ENCODE peak calls at places on chromosomes 7 and 10, in seven cellular contexts. B is KBM-7; W is stimulated activated CD4-positive, alpha-beta T cell treated with anti-CD3 and anti-CD28 coated beads, Interleukin-1b, Interleukin-23, amount 100 ng/mL, for 4 hours; I is IMR-90; N is DMS153; O is GDM1; F is HS-27A. X is an unnamed sample.

GRCh38 chr7:1970895-1971294 is 261.9 kb downstream of the MAD1L1 start:
- DNase-seq in W (no peak), F (no peak), N (no peak), I (no peak), O (no peak), B (no peak), X (no peak)

GRCh38 chr10:35555962-35556930 is 48.9 kb upstream of the GJD4 start:
- DNase-seq in N (no peak), O (no peak), B (no peak), F (no peak), W (no peak), I (no peak), X (no peak)

GRCh38 chr10:106711313-106711906 is 453.1 kb downstream of the SORCS1 start:
- DNase-seq in B (peak), O (peak), I (no peak), F (no peak), W (no peak), N (no peak), X (peak)

GRCh38 chr7:150321788-150322113 is 1.4 kb upstream of the LRRC61 start:
- DNase-seq in I (no peak), F (no peak), N (no peak), B (no peak), O (no peak), W (no peak), X (no peak)

GRCh38 chr10:31683682-31684081 is 244.9 kb downstream of the ARHGAP12 start:
- DNase-seq in W (no peak), B (no peak), I (no peak), N (no peak), F (no peak), O (no peak), X (no peak)

GRCh38 chr10:72764151-72764550 is 72.2 kb downstream of the MCU start:
- DNase-seq in B (no peak), F (peak), I (peak), N (no peak), W (no peak), O (no peak), X (peak)

GRCh38 chr10:2121944-2122343 is 384.6 kb upstream of the ADARB2 start:
- DNase-seq in O (no peak), B (no peak), W (no peak), N (no peak), F (no peak), I (no peak), X (no peak)

GRCh38 chr10:97188234-97188847 is 2.6 kb upstream of the SLIT1 start:
- DNase-seq in O (no peak), I (no peak), F (no peak), N (peak), W (no peak), B (no peak), X (no peak)

GRCh38 chr7:45073031-45073842 is 15.5 kb downstream of the NACAD start:
- DNase-seq in F (no peak), B (no peak), W (no peak), O (no peak), N (no peak), I (no peak), X (no peak)

GRCh38 chr10:126059101-126059826 is 162.9 kb downstream of the FANK1 start:
- DNase-seq in B (no peak), O (no peak), N (no peak), W (no peak), F (no peak), I (peak), X (peak)

GRCh38 chr10:75395171-75395954 is 6.2 kb downstream of the ZNF503 start:
- DNase-seq in I (peak), N (no peak), F (no peak), B (peak), O (no peak), W (no peak), X (peak)

GRCh38 chr7:36084485-36085091 is 68.5 kb upstream of the EEPD1 start:
- DNase-seq in N (peak), I (peak), B (no peak), O (no peak), W (no peak), F (no peak), X (peak)

GRCh38 chr7:106693659-106694353 is 32.8 kb upstream of the CCDC71L start:
- DNase-seq in F (no peak), N (no peak), I (peak), B (no peak), W (no peak), O (no peak), X (peak)

GRCh38 chr7:157397036-157397720 is 60.4 kb downstream of the DNAJB6 start:
- DNase-seq in F (no peak), W (no peak), I (no peak), B (no peak), N (no peak), O (no peak), X (no peak)